ENCODE peak calls at places on chromosomes 11 and 22, in seven cellular contexts. One of them, this sample, is unnamed.

GRCh38 chr11:12494699-12495098 is 117.3 kb downstream of the PARVA start:
- DNase-seq in H1: no peak
- DNase-seq in adrenal gland: no peak
- DNase-seq in A549: no peak
- DNase-seq in stomach: no peak
- DNase-seq in breast epithelium: no peak
- DNase-seq in prostate gland: no peak
- DNase-seq in this sample: no peak

GRCh38 chr11:30586251-30587144 is at the start of gene MPPED2:
- DNase-seq in H1: peak
- DNase-seq in adrenal gland: peak
- DNase-seq in A549: peak
- DNase-seq in stomach: no peak
- DNase-seq in breast epithelium: peak
- DNase-seq in prostate gland: peak
- DNase-seq in this sample: peak

GRCh38 chr11:40683010-40683409 is 776.4 kb downstream of the LRRC4C start:
- DNase-seq in H1: no peak
- DNase-seq in adrenal gland: no peak
- DNase-seq in A549: no peak
- DNase-seq in stomach: no peak
- DNase-seq in breast epithelium: no peak
- DNase-seq in prostate gland: no peak
- DNase-seq in this sample: no peak

GRCh38 chr11:61613711-61614254 is 32.9 kb upstream of the SYT7 start:
- DNase-seq in H1: no peak
- DNase-seq in adrenal gland: no peak
- DNase-seq in A549: no peak
- DNase-seq in stomach: no peak
- DNase-seq in breast epithelium: no peak
- DNase-seq in prostate gland: no peak
- DNase-seq in this sample: no peak

GRCh38 chr11:1224491-1225385 is 1.9 kb downstream of the MUC5B start:
- DNase-seq in H1: peak
- DNase-seq in adrenal gland: peak
- DNase-seq in A549: no peak
- DNase-seq in stomach: no peak
- DNase-seq in breast epithelium: peak
- DNase-seq in prostate gland: no peak
- DNase-seq in this sample: no peak

GRCh38 chr11:76691655-76692054 is 21.1 kb upstream of the LRRC32 start:
- DNase-seq in H1: no peak
- DNase-seq in adrenal gland: no peak
- DNase-seq in A549: no peak
- DNase-seq in stomach: no peak
- DNase-seq in breast epithelium: no peak
- DNase-seq in prostate gland: no peak
- DNase-seq in this sample: no peak

GRCh38 chr22:50627452-50627913 is 469 bp downstream of the ARSA start:
- DNase-seq in H1: peak
- DNase-seq in adrenal gland: no peak
- DNase-seq in A549: no peak
- DNase-seq in stomach: peak
- DNase-seq in breast epithelium: no peak
- DNase-seq in prostate gland: no peak
- DNase-seq in this sample: no peak

GRCh38 chr22:21823740-21824438 is 43.6 kb downstream of the MAPK1 start:
- DNase-seq in H1: no peak
- DNase-seq in adrenal gland: peak
- DNase-seq in A549: no peak
- DNase-seq in stomach: no peak
- DNase-seq in breast epithelium: no peak
- DNase-seq in prostate gland: no peak
- DNase-seq in this sample: no peak

GRCh38 chr11:8251767-8252295 is 11.8 kb downstream of the LMO1 start:
- DNase-seq in H1: no peak
- DNase-seq in adrenal gland: no peak
- DNase-seq in A549: no peak
- DNase-seq in stomach: no peak
- DNase-seq in breast epithelium: no peak
- DNase-seq in prostate gland: no peak
- DNase-seq in this sample: no peak

GRCh38 chr11:122861631-122862030 is 20.9 kb upstream of the JHY start:
- DNase-seq in H1: no peak
- DNase-seq in adrenal gland: no peak
- DNase-seq in A549: no peak
- DNase-seq in stomach: no peak
- DNase-seq in breast epithelium: no peak
- DNase-seq in prostate gland: no peak
- DNase-seq in this sample: no peak

GRCh38 chr11:116117326-116118137 is 613.3 kb upstream of the CADM1 start:
- DNase-seq in H1: peak
- DNase-seq in adrenal gland: no peak
- DNase-seq in A549: no peak
- DNase-seq in stomach: no peak
- DNase-seq in breast epithelium: no peak
- DNase-seq in prostate gland: no peak
- DNase-seq in this sample: no peak

GRCh38 chr11:18780329-18780728 is 11.3 kb downstream of the PTPN5 start:
- DNase-seq in H1: no peak
- DNase-seq in adrenal gland: no peak
- DNase-seq in A549: no peak
- DNase-seq in stomach: no peak
- DNase-seq in breast epithelium: no peak
- DNase-seq in prostate gland: no peak
- DNase-seq in this sample: no peak

GRCh38 chr22:29028468-29028867 is 33.2 kb downstream of the C22orf31 start:
- DNase-seq in H1: no peak
- DNase-seq in adrenal gland: no peak
- DNase-seq in A549: no peak
- DNase-seq in stomach: no peak
- DNase-seq in breast epithelium: no peak
- DNase-seq in prostate gland: no peak
- DNase-seq in this sample: no peak

GRCh38 chr11:12777208-12777874 is 103.1 kb downstream of the TEAD1 start:
- DNase-seq in H1: no peak
- DNase-seq in adrenal gland: no peak
- DNase-seq in A549: no peak
- DNase-seq in stomach: no peak
- DNase-seq in breast epithelium: no peak
- DNase-seq in prostate gland: no peak
- DNase-seq in this sample: no peak

GRCh38 chr11:19474954-19475811 is 234.4 kb upstream of the E2F8 start:
- DNase-seq in H1: no peak
- DNase-seq in adrenal gland: no peak
- DNase-seq in A549: no peak
- DNase-seq in stomach: no peak
- DNase-seq in breast epithelium: no peak
- DNase-seq in prostate gland: no peak
- DNase-seq in this sample: peak

GRCh38 chr11:73240190-73240781 is 22.2 kb downstream of the P2RY2 start:
- DNase-seq in H1: no peak
- DNase-seq in adrenal gland: peak
- DNase-seq in A549: no peak
- DNase-seq in stomach: no peak
- DNase-seq in breast epithelium: no peak
- DNase-seq in prostate gland: no peak
- DNase-seq in this sample: peak

GRCh38 chr11:85948884-85949283 is 93.7 kb downstream of the CCDC83 start:
- DNase-seq in H1: no peak
- DNase-seq in adrenal gland: no peak
- DNase-seq in A549: no peak
- DNase-seq in stomach: no peak
- DNase-seq in breast epithelium: no peak
- DNase-seq in prostate gland: no peak
- DNase-seq in this sample: no peak

GRCh38 chr11:79344765-79345164 is 96.1 kb downstream of the TENM4 start:
- DNase-seq in H1: no peak
- DNase-seq in adrenal gland: no peak
- DNase-seq in A549: no peak
- DNase-seq in stomach: no peak
- DNase-seq in breast epithelium: no peak
- DNase-seq in prostate gland: no peak
- DNase-seq in this sample: no peak

GRCh38 chr22:27110985-27111451 is 453.6 kb downstream of the MIAT start:
- DNase-seq in H1: no peak
- DNase-seq in adrenal gland: no peak
- DNase-seq in A549: peak
- DNase-seq in stomach: no peak
- DNase-seq in breast epithelium: no peak
- DNase-seq in prostate gland: no peak
- DNase-seq in this sample: no peak

GRCh38 chr11:47980093-47980906 is at the start of gene PTPRJ:
- DNase-seq in H1: peak
- DNase-seq in adrenal gland: peak
- DNase-seq in A549: peak
- DNase-seq in stomach: peak
- DNase-seq in breast epithelium: peak
- DNase-seq in prostate gland: peak
- DNase-seq in this sample: peak

GRCh38 chr11:95556342-95557151 is 233.0 kb downstream of the FAM76B start:
- DNase-seq in H1: no peak
- DNase-seq in adrenal gland: no peak
- DNase-seq in A549: no peak
- DNase-seq in stomach: no peak
- DNase-seq in breast epithelium: no peak
- DNase-seq in prostate gland: no peak
- DNase-seq in this sample: peak

GRCh38 chr11:27201454-27202302 is 161.1 kb downstream of the BBOX1 start:
- DNase-seq in H1: no peak
- DNase-seq in adrenal gland: peak
- DNase-seq in A549: peak
- DNase-seq in stomach: peak
- DNase-seq in breast epithelium: no peak
- DNase-seq in prostate gland: peak
- DNase-seq in this sample: peak

GRCh38 chr11:72146625-72147024 is 11.1 kb downstream of the FOLR3 start:
- DNase-seq in H1: no peak
- DNase-seq in adrenal gland: no peak
- DNase-seq in A549: no peak
- DNase-seq in stomach: no peak
- DNase-seq in breast epithelium: no peak
- DNase-seq in prostate gland: no peak
- DNase-seq in this sample: no peak

GRCh38 chr11:63816732-63817131 is 3.5 kb downstream of the SPINDOC start:
- DNase-seq in H1: no peak
- DNase-seq in adrenal gland: no peak
- DNase-seq in A549: no peak
- DNase-seq in stomach: no peak
- DNase-seq in breast epithelium: no peak
- DNase-seq in prostate gland: no peak
- DNase-seq in this sample: no peak
- H3K27ac ChIP-seq in H1: no peak
- H3K27ac ChIP-seq in adrenal gland: no peak
- H3K27ac ChIP-seq in A549: no peak
- H3K27ac ChIP-seq in stomach: no peak
- H3K27ac ChIP-seq in breast epithelium: no peak
- H3K27ac ChIP-seq in prostate gland: no peak
- H3K27ac ChIP-seq in this sample: no peak

GRCh38 chr11:102810943-102811528 is 13.1 kb upstream of the MMP1 start:
- DNase-seq in H1: no peak
- DNase-seq in adrenal gland: no peak
- DNase-seq in A549: peak
- DNase-seq in stomach: no peak
- DNase-seq in breast epithelium: no peak
- DNase-seq in prostate gland: no peak
- DNase-seq in this sample: no peak
- TF ChIP-seq CTCF in H1: no peak
- TF ChIP-seq CTCF in adrenal gland: peak
- TF ChIP-seq CTCF in A549: peak
- TF ChIP-seq CTCF in stomach: peak
- TF ChIP-seq CTCF in breast epithelium: no peak
- TF ChIP-seq CTCF in prostate gland: peak
- TF ChIP-seq CTCF in this sample: no peak

DNA sequence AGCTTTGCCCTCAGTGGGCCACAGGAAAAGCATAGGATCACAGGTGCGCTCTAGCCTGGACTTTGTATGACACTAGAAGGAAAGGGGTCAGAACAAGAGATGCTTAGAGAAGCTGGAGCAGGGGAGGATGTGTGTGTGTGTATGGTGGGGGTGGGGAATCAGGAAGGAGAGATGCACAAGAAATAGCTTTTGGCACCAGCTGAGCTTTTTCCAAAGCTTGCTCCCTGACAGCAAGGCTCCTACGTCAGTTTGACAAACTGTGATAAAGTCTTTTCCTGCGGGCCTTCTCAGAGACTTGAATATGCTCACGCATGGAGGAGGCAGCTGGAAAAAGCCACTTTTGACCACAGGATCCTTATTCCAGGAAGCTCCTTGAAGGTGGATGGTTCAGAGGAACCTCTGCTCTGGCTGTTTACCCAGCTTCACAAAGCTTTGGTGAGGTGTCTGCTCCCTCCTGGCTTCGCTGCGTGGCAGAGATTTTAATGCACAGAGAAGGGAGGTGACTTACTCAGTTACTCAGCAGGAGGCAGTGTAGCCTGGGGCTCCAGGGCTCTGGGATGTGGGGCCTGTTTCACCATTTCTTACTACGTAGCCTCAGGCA is 3.9 kb downstream of the CDC42EP1 start:
- DNase-seq in H1: no peak
- DNase-seq in adrenal gland: peak
- DNase-seq in A549: no peak
- DNase-seq in stomach: no peak
- DNase-seq in breast epithelium: no peak
- DNase-seq in prostate gland: no peak
- DNase-seq in this sample: no peak
- TF ChIP-seq POLR2A in H1: no peak
- TF ChIP-seq POLR2A in adrenal gland: no peak
- TF ChIP-seq POLR2A in A549: no peak
- TF ChIP-seq POLR2A in stomach: no peak
- TF ChIP-seq POLR2A in breast epithelium: no peak
- TF ChIP-seq POLR2A in prostate gland: no peak
- TF ChIP-seq POLR2A in this sample: no peak

DNA sequence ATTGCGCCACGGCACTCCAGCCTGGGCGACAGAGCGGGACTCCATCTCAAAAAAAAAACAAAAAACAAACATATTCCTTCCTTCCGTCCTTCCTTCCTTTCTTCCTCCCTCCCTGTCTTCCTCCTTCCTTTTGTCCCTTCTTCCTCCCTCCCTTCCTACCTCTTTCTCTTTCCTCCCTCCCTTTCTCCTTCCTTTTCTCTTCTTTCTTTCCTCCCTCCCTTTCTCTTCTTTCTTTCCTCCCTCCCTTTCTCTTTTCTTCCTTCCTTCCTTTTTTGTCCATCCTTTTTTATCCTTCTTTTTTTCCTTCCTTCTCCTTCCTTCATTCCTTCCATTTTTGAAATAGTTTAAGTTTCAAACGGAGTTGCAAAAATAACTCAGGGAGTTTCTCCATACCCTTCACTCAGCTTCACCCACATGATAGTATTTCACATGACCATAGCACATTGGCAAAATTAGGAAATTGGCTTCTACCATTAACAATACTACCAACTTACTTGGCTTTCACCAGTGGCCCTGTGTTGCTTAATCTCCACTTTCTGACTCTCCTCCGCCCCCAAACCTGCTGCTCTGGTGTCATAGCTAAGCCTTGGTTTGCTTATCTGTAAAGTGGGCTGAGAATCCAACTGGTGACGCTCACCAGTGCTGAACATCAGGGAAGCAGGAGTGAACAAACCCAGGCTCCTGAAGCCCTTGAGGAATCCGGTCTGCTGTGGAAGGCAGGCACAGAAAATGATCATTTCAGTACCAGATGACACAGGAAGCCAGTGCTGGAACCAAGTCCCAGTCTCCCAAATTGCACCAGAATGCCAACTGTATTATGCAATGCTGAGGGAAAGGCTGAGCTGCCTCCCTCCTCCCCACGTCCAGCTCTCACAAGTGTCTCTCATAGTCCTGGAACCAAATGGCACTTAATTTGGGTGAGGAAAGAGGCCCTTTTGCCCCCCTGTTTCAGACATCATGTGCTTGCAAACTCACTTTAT is 17.2 kb upstream of the CRYBB3 start:
- DNase-seq in H1: no peak
- DNase-seq in adrenal gland: peak
- DNase-seq in A549: no peak
- DNase-seq in stomach: no peak
- DNase-seq in breast epithelium: no peak
- DNase-seq in prostate gland: no peak
- DNase-seq in this sample: peak
- H3K27ac ChIP-seq in H1: no peak
- H3K27ac ChIP-seq in adrenal gland: no peak
- H3K27ac ChIP-seq in A549: no peak
- H3K27ac ChIP-seq in stomach: no peak
- H3K27ac ChIP-seq in breast epithelium: no peak
- H3K27ac ChIP-seq in prostate gland: no peak
- H3K27ac ChIP-seq in this sample: peak

This sample was measured in thyroid gland.